ENCODE peak calls at places on chromosomes 2 and 18, in eight cellular contexts. U is fibroblast of mammary gland; D is breast epithelium; X is CD8-positive, alpha-beta T cell; E is colonic mucosa; S is fibroblast of the aortic adventitia; V is spleen; N is ovary. K is an unnamed sample.

GRCh38 chr2:186562209-186562578 is 27.7 kb upstream of the ITGAV start:
- DNase-seq in U (no peak), D (no peak), X (no peak), E (no peak), S (no peak), V (no peak), N (no peak), K (no peak)

GRCh38 chr2:7111626-7112025 is 194.4 kb downstream of the RNF144A start:
- DNase-seq in U (no peak), D (no peak), X (no peak), E (no peak), S (no peak), V (no peak), N (no peak), K (no peak)

GRCh38 chr18:48133675-48134251 is 203.3 kb upstream of the SMAD2 start:
- DNase-seq in U (no peak), D (no peak), X (no peak), E (peak), S (no peak), V (peak), N (no peak), K (peak)

GRCh38 chr2:175143678-175144077 is 24.3 kb downstream of the ATF2 start:
- DNase-seq in U (no peak), D (no peak), X (no peak), E (no peak), S (no peak), V (no peak), N (no peak), K (no peak)

GRCh38 chr2:74507926-74508520 is 528 bp upstream of the PCGF1 start:
- DNase-seq in U (peak), D (no peak), X (peak), E (peak), S (no peak), V (peak), N (peak), K (peak)

GRCh38 chr2:186456941-186457340 is 29.1 kb upstream of the ZC3H15 start:
- DNase-seq in U (peak), D (no peak), X (no peak), E (no peak), S (peak), V (no peak), N (no peak), K (peak)

GRCh38 chr2:174606336-174606735 is 8.7 kb upstream of the WIPF1 start:
- DNase-seq in U (peak), D (no peak), X (peak), E (no peak), S (peak), V (no peak), N (no peak), K (peak)

GRCh38 chr2:95382128-95382645 is 20.3 kb upstream of the FAHD2A start:
- DNase-seq in U (no peak), D (peak), X (no peak), E (no peak), S (no peak), V (no peak), N (no peak), K (no peak)

GRCh38 chr2:230861564-230862255 is 3.0 kb upstream of the ITM2C start:
- DNase-seq in U (no peak), D (no peak), X (no peak), E (no peak), S (no peak), V (no peak), N (no peak), K (no peak)

GRCh38 chr2:131092409-131093065 is 723 bp downstream of the FAM168B start:
- DNase-seq in U (no peak), D (no peak), X (peak), E (peak), S (no peak), V (no peak), N (no peak), K (no peak)

GRCh38 chr2:144415381-144415780 is 104.5 kb downstream of the ZEB2 start:
- DNase-seq in U (peak), D (no peak), X (no peak), E (no peak), S (no peak), V (no peak), N (no peak), K (no peak)

GRCh38 chr2:54605836-54606235 is 117.6 kb upstream of the EML6 start:
- DNase-seq in U (no peak), D (no peak), X (no peak), E (no peak), S (peak), V (no peak), N (no peak), K (peak)

GRCh38 chr2:205462681-205463345 is 219.5 kb upstream of the NRP2 start:
- DNase-seq in U (peak), D (no peak), X (no peak), E (no peak), S (no peak), V (no peak), N (no peak), K (no peak)

GRCh38 chr2:72757177-72757775 is 68.6 kb downstream of the EXOC6B start:
- DNase-seq in U (no peak), D (no peak), X (no peak), E (no peak), S (peak), V (no peak), N (no peak), K (peak)

GRCh38 chr2:205590759-205591158 is 91.5 kb upstream of the NRP2 start:
- DNase-seq in U (peak), D (no peak), X (no peak), E (no peak), S (peak), V (no peak), N (no peak), K (peak)

GRCh38 chr2:12321017-12321641 is 395.6 kb upstream of the TRIB2 start:
- DNase-seq in U (peak), D (no peak), X (no peak), E (no peak), S (peak), V (no peak), N (peak), K (peak)
- TF ChIP-seq CTCF in U (peak), D (no peak), X (no peak), E (no peak), S (no peak), V (no peak), N (peak), K (peak)

DNA sequence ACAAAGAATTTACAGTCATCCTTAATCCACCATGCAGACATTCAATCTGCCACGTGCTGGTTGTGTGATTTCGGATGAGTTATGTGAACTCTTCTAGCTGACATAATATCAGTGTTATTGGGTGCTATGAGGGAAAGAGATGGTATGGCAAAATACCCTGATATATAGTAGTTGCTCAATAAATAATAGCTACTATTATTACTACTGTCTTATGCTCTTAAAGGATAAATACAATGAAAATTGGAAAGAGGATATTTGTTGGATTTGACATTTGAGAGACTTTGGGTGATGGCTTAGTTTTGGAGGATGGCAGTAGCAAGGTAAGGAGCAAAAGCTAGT is 86.5 kb downstream of the MYO3B start:
- DNase-seq in U (no peak), D (no peak), X (no peak), E (no peak), S (no peak), V (no peak), N (no peak), K (no peak)
- H3K4me3 ChIP-seq in U (no peak), D (no peak), X (no peak), E (no peak), S (no peak), V (no peak), N (no peak), K (no peak)

GRCh38 chr2:191835539-191836350 is 11.1 kb downstream of the CAVIN2 start:
- DNase-seq in U (peak), D (no peak), X (no peak), E (no peak), S (no peak), V (peak), N (no peak), K (peak)
- TF ChIP-seq CTCF in U (no peak), D (no peak), X (no peak), E (no peak), S (no peak), V (peak), N (no peak), K (no peak)

DNA sequence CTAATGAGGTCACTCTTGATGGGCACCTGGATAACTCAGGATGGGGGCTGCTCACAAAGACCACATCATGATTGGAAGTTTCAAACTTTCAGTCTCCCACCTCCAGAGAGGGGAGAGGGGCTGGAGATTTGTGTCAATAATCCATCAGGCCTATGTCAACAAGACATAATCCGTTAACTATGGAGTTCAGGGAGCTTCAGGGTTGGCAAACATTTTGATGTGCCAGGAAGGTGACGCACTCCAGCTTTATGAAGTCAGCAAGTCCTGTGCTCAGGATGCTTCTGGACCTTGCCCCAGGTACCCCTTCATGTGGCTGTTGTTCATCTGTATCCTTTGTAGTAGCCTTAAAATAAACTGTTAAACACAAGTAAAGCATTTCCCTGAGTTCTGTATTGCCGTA is 19.0 kb downstream of the SKA1 start:
- DNase-seq in U (no peak), D (no peak), X (no peak), E (no peak), S (no peak), V (no peak), N (no peak), K (no peak)
- H3K4me3 ChIP-seq in U (no peak), D (no peak), X (no peak), E (no peak), S (no peak), V (no peak), N (no peak), K (no peak)

GRCh38 chr2:214591359-214591758 is 180.5 kb downstream of the VWC2L start:
- DNase-seq in U (no peak), D (no peak), X (no peak), E (no peak), S (no peak), V (no peak), N (no peak), K (no peak)
- TF ChIP-seq CTCF in U (peak), D (no peak), X (no peak), E (no peak), S (no peak), V (no peak), N (no peak), K (no peak)

GRCh38 chr18:3410273-3410672 is 39.7 kb upstream of the TGIF1 start:
- DNase-seq in U (no peak), D (no peak), X (no peak), E (no peak), S (no peak), V (no peak), N (no peak), K (no peak)

GRCh38 chr18:3409811-3410210 is 40.2 kb upstream of the TGIF1 start:
- DNase-seq in U (no peak), D (no peak), X (no peak), E (no peak), S (no peak), V (no peak), N (no peak), K (no peak)

GRCh38 chr18:3411327-3411726 is 38.6 kb upstream of the TGIF1 start:
- DNase-seq in U (no peak), D (no peak), X (no peak), E (no peak), S (no peak), V (no peak), N (no peak), K (no peak)

GRCh38 chr18:3415110-3415509 is 34.9 kb upstream of the TGIF1 start:
- DNase-seq in U (no peak), D (no peak), X (no peak), E (no peak), S (no peak), V (no peak), N (no peak), K (no peak)

GRCh38 chr18:3411854-3412268 is 38.1 kb upstream of the TGIF1 start:
- DNase-seq in U (no peak), D (no peak), X (peak), E (peak), S (peak), V (peak), N (peak), K (no peak)
- H3K4me3 ChIP-seq in U (peak), D (peak), X (no peak), E (peak), S (peak), V (peak), N (peak), K (peak)

K was measured in fibroblast of pulmonary artery.